ENCODE peak calls at places on chromosomes 11 and 22, in four cellular contexts. P, X, O and J are unnamed samples.

GRCh38 chr11:113960702-113961330 is 14.1 kb upstream of the HTR3A start:
- DNase-seq in P (no peak), X (no peak), O (no peak), J (peak)

GRCh38 chr22:33579448-33580093 is 340.7 kb downstream of the LARGE1 start:
- DNase-seq in P (peak), X (peak), O (peak), J (peak)

GRCh38 chr11:69539416-69540117 is 58.1 kb downstream of the LINC01488 start:
- DNase-seq in P (no peak), X (no peak), O (no peak), J (peak)

GRCh38 chr11:128716661-128717210 is 22.9 kb downstream of the FLI1 start:
- DNase-seq in P (no peak), X (no peak), O (no peak), J (no peak)

GRCh38 chr22:49324527-49325491 is 502.9 kb downstream of the BRD1 start:
- DNase-seq in P (no peak), X (no peak), O (peak), J (no peak)

GRCh38 chr11:130180491-130180890 is 20.9 kb downstream of the ST14 start:
- DNase-seq in P (no peak), X (no peak), O (no peak), J (no peak)

GRCh38 chr11:98568011-98568410 is 452.7 kb upstream of the CNTN5 start:
- DNase-seq in P (no peak), X (no peak), O (no peak), J (no peak)

GRCh38 chr11:119777940-119778339 is 48.9 kb upstream of the NECTIN1 start:
- DNase-seq in P (no peak), X (no peak), O (no peak), J (no peak)

GRCh38 chr11:69218271-69218682 is 62.5 kb downstream of the SMIM38 start:
- DNase-seq in P (no peak), X (no peak), O (no peak), J (no peak)

GRCh38 chr22:37907036-37907954 is 1.2 kb downstream of the MICALL1 start:
- DNase-seq in P (no peak), X (no peak), O (no peak), J (no peak)

GRCh38 chr22:30427871-30428270 is 2.3 kb downstream of the MTFP1 start:
- DNase-seq in P (no peak), X (no peak), O (no peak), J (no peak)

GRCh38 chr11:73271936-73272679 is at the start of gene P2RY6:
- DNase-seq in P (no peak), X (no peak), O (peak), J (peak)

GRCh38 chr22:38881997-38882396 is 10.0 kb upstream of the CBX6 start:
- DNase-seq in P (no peak), X (no peak), O (no peak), J (no peak)

GRCh38 chr22:34801221-34801620 is 264.7 kb upstream of the ISX start:
- DNase-seq in P (no peak), X (no peak), O (no peak), J (no peak)

GRCh38 chr22:40224702-40225101 is 47.0 kb downstream of the TNRC6B start:
- DNase-seq in P (no peak), X (no peak), O (no peak), J (no peak)

GRCh38 chr22:30423296-30423958 is 2.1 kb upstream of the MTFP1 start:
- DNase-seq in P (no peak), X (no peak), O (no peak), J (no peak)

GRCh38 chr11:118370774-118371173 is 11.4 kb downstream of the UBE4A start:
- DNase-seq in P (peak), X (no peak), O (no peak), J (no peak)
- H3K4me3 ChIP-seq in P (no peak), X (no peak), O (no peak), J (no peak)

DNA sequence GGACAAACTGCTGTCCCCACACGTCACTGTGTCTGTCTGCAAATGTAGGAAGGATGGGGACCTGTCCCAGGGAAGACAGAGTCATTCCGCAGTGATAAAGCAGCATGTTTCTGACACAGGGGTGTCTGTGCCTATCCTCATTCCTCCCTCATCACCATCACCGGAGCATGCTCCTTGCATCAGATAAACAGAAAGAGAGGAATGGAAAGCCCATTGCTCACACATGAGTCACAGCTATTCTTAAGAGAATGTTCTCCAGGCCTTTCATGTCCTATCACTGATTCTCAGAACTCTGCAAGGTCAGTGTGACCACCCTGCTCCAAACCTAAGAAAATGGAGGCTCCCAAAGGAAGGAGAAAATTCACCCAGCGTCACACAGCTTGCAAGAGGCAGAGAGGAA is 38.9 kb downstream of the ZNF195 start:
- DNase-seq in P (peak), X (no peak), O (no peak), J (no peak)
- TF ChIP-seq GABPA in P (no peak), X (no peak), O (no peak), J (no peak)

DNA sequence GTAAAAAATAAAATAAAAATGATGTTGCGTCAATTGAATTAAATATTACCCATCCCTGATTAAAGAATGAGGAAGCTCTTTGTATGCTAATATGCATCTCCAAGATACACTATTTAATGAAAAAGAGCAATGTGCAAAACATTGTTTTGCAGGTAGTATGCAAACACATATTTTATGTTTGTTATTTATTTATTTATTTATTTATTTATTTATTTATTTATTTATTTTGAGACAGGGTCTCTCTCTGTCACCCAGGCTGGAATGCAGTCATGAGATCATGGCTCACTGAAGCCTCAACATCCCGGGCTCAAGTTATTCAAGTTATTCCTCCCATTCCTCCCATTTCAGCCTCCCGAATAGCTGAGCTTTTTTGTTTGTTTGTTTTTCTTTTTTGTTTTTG is 7.2 kb upstream of the CHST1 start:
- DNase-seq in P (no peak), X (no peak), O (no peak), J (no peak)
- H3K4me3 ChIP-seq in P (no peak), X (no peak), O (no peak), J (no peak)

DNA sequence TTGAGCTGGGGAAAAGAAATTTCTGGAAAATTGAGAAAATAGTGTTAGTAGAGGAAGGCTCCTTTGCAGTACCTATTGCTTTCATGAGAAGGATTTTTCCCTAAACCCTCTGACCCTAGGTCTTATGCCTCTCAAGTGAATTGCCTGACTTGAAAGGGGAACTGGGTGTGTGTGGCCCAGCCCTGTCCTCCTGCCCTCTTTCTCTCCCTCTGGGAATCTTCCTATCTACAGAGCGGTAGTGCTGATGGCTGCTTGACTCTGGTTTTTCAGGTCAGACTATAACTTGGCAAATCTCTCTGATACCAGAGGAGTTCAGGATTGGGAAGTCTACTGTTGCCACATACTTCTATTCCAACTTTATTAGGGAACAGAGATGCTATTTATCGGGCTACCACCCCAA is 19.2 kb downstream of the CAVIN3 start:
- DNase-seq in P (no peak), X (no peak), O (no peak), J (no peak)
- TF ChIP-seq GABPA in P (no peak), X (no peak), O (no peak), J (no peak)

GRCh38 chr11:17651061-17651460 is 68.3 kb upstream of the MYOD1 start:
- DNase-seq in P (no peak), X (no peak), O (no peak), J (no peak)
- H3K4me3 ChIP-seq in P (no peak), X (no peak), O (no peak), J (no peak)

GRCh38 chr11:110296226-110297081 is at the start of gene RDX:
- DNase-seq in P (peak), X (peak), O (peak), J (peak)

GRCh38 chr11:110294509-110294908 is 1.9 kb downstream of the RDX start:
- DNase-seq in P (no peak), X (no peak), O (no peak), J (no peak)

GRCh38 chr11:110295086-110295485 is 1.3 kb downstream of the RDX start:
- DNase-seq in P (no peak), X (no peak), O (no peak), J (no peak)

GRCh38 chr11:110297082-110297725 is 790 bp upstream of the RDX start:
- DNase-seq in P (peak), X (no peak), O (no peak), J (no peak)

DNA sequence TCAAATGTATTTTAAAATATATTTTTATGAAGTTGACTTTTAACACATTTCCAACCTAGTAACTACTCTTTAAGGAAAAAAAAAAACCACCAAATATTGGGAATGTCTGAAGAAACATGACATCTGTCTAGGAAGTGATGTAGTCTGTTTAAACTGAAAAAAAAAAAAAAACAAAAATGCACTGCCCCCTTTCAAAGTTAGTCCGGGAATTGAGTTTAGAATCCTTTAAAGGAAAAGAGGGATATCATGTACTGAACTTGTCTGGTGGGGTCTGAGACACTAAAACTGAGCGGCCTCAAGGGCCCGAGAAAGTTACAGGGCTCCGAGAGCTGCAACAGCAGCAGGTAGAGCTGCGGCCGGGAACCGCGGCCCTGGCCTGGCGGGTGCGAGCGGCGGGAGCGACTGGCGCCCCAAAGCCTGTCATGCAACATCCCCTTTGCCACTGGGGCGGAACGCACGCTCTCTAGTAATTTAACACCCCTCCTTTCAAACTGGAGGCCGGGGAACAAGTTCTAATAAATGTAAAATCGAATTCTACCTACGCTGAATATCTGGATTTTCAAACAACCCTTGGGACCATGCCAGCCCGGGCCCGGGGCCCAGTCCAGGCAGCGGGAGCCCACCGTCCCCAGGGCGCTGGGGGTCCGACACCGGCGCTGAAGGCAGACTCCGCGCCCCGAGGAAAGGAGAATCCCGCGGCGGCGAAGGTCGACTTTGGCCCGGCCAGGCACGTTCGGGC is 758 bp downstream of the RDX start:
- DNase-seq in P (peak), X (no peak), O (peak), J (no peak)
- TF ChIP-seq GABPA in P (peak), X (no peak), O (no peak), J (no peak)

GRCh38 chr11:75113049-75113448 is 16.4 kb upstream of the OR2AT4 start:
- DNase-seq in P (no peak), X (no peak), O (no peak), J (no peak)

GRCh38 chr11:75112200-75112599 is 15.5 kb upstream of the OR2AT4 start:
- DNase-seq in P (no peak), X (no peak), O (no peak), J (no peak)

GRCh38 chr11:75118577-75118976 is 21.9 kb upstream of the OR2AT4 start:
- DNase-seq in P (no peak), X (no peak), O (no peak), J (no peak)

DNA sequence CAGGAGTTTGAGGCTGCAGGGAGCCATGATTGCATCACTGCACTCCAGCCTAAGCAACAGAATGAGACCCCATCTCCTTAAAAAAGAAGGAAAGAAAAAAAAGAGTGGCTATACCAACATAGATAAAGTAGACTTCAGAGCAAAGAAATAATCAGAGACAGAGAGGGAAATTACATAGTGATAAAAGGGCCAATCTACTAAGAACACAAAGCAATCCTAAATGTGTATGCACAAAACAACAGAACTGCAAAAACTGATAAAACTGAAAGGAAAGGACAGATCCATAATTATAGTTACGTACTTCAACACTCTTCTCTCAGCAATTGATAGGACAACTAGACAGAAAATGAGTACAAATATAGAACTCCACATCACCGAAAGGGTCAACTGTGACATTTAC is 17.8 kb upstream of the OR2AT4 start:
- DNase-seq in P (no peak), X (no peak), O (no peak), J (no peak)
- H3K4me3 ChIP-seq in P (no peak), X (no peak), O (no peak), J (no peak)